ENCODE peak calls at places on chromosomes 1 and 21, in five cellular contexts. B, X, E, L and S are unnamed samples.

GRCh38 chr1:233815865-233816264 is 88.6 kb upstream of the SLC35F3 start:
- DNase-seq in B (no peak), X (no peak), E (no peak), L (no peak), S (no peak)

GRCh38 chr1:152167835-152168534 is 9.0 kb upstream of the RPTN start:
- DNase-seq in B (peak), X (no peak), E (no peak), L (no peak), S (peak)

GRCh38 chr1:29973406-29973805 is 737.1 kb downstream of the PTPRU start:
- DNase-seq in B (no peak), X (no peak), E (no peak), L (no peak), S (no peak)

GRCh38 chr21:36703626-36704280 is 4.8 kb downstream of the SIM2 start:
- DNase-seq in B (no peak), X (no peak), E (peak), L (no peak), S (no peak)

GRCh38 chr1:1115136-1115829 is 606 bp downstream of the C1orf159 start:
- DNase-seq in B (no peak), X (no peak), E (peak), L (no peak), S (no peak)

GRCh38 chr1:184051485-184052193 is at the start of gene TSEN15:
- DNase-seq in B (peak), X (peak), E (peak), L (peak), S (peak)

GRCh38 chr1:180572745-180573144 is 14.0 kb downstream of the OVAAL start:
- DNase-seq in B (no peak), X (no peak), E (no peak), L (no peak), S (no peak)

GRCh38 chr1:21264913-21265312 is 25.4 kb downstream of the ECE1 start:
- DNase-seq in B (no peak), X (no peak), E (no peak), L (no peak), S (no peak)

GRCh38 chr1:108107658-108108057 is 92.5 kb downstream of the SLC25A24 start:
- DNase-seq in B (peak), X (no peak), E (no peak), L (no peak), S (peak)

GRCh38 chr1:208170252-208170651 is 73.9 kb downstream of the PLXNA2 start:
- DNase-seq in B (no peak), X (no peak), E (no peak), L (no peak), S (no peak)

GRCh38 chr1:101967871-101968270 is 28.9 kb downstream of the OLFM3 start:
- DNase-seq in B (no peak), X (no peak), E (no peak), L (no peak), S (no peak)

GRCh38 chr1:171081220-171081993 is 9.3 kb upstream of the FMO3 start:
- DNase-seq in B (peak), X (no peak), E (no peak), L (no peak), S (peak)

GRCh38 chr1:22325531-22326371 is 125.9 kb upstream of the ZBTB40 start:
- DNase-seq in B (no peak), X (no peak), E (peak), L (no peak), S (no peak)

GRCh38 chr1:228415221-228415620 is 1.4 kb downstream of the TRIM17 start:
- DNase-seq in B (no peak), X (no peak), E (no peak), L (no peak), S (no peak)

GRCh38 chr1:111754964-111755320 is 759 bp upstream of the DDX20 start:
- DNase-seq in B (peak), X (no peak), E (peak), L (no peak), S (peak)

GRCh38 chr1:193707271-193708015 is 521.0 kb upstream of the B3GALT2 start:
- DNase-seq in B (no peak), X (no peak), E (no peak), L (no peak), S (peak)

GRCh38 chr1:37234941-37235418 is 200.7 kb upstream of the GRIK3 start:
- DNase-seq in B (no peak), X (no peak), E (no peak), L (no peak), S (no peak)

GRCh38 chr1:20250346-20250989 is 40.2 kb upstream of the VWA5B1 start:
- DNase-seq in B (no peak), X (no peak), E (no peak), L (no peak), S (no peak)

GRCh38 chr21:29342394-29342957 is 43.8 kb downstream of the BACH1 start:
- DNase-seq in B (peak), X (no peak), E (no peak), L (no peak), S (peak)

GRCh38 chr1:116256875-116257823 is 115.9 kb upstream of the ATP1A1 start:
- DNase-seq in B (no peak), X (no peak), E (no peak), L (no peak), S (no peak)

GRCh38 chr1:211967704-211968103 is 67.7 kb downstream of the INTS7 start:
- DNase-seq in B (no peak), X (no peak), E (no peak), L (no peak), S (no peak)

GRCh38 chr1:78370356-78370755 is 120.4 kb upstream of the PTGFR start:
- DNase-seq in B (peak), X (no peak), E (no peak), L (no peak), S (peak)

GRCh38 chr21:34166468-34166867 is 93.1 kb downstream of the MRPS6 start:
- DNase-seq in B (no peak), X (no peak), E (no peak), L (no peak), S (no peak)

GRCh38 chr1:161427733-161428516 is 60.2 kb upstream of the CFAP126 start:
- DNase-seq in B (peak), X (no peak), E (no peak), L (no peak), S (peak)

GRCh38 chr1:56045477-56045876 is 533.9 kb downstream of the PLPP3 start:
- DNase-seq in B (no peak), X (no peak), E (no peak), L (no peak), S (no peak)

GRCh38 chr1:211036701-211037494 is 97.0 kb downstream of the KCNH1 start:
- DNase-seq in B (peak), X (no peak), E (no peak), L (no peak), S (peak)